ENCODE peak calls at places on chromosomes 6 and 20, in ten cellular contexts. Y is MM.1S, L is GM23248, P is GM12878, S is OCI-LY7, D is fibroblast of lung, Q is Karpas-422, A is A549, H is mesenchymal stem cell, Z is hepatocyte. C is an unnamed sample.

GRCh38 chr6:112038268-112038667 is 15.6 kb upstream of the CCN6 start:
- DNase-seq in L (peak; percentile 70), P (no peak), S (no peak), Z (no peak), A (no peak), Y (no peak), Q (no peak), H (peak; percentile 34), D (no peak), C (no peak)

GRCh38 chr20:32681175-32682084 is 7.7 kb upstream of the C20orf203 start:
- DNase-seq in H (peak; percentile 58), Z (peak; percentile 81), S (peak; percentile 68), A (no peak), L (no peak), Y (peak; percentile 95), Q (no peak), D (no peak), P (no peak), C (peak; percentile 68)

GRCh38 chr20:19104186-19104585 is 108.3 kb upstream of the SLC24A3 start:
- DNase-seq in Q (no peak), D (no peak), Y (no peak), L (no peak), S (no peak), A (no peak), Z (no peak), P (no peak), H (no peak), C (no peak)

GRCh38 chr20:18587665-18588553 is at the start of gene DTD1:
- DNase-seq in H (peak; percentile 83), Z (peak; percentile 95), L (peak; percentile 93), A (peak; percentile 95), Q (peak; percentile 97), P (peak; percentile 57), S (peak; percentile 87), Y (peak; percentile 89), D (peak; percentile 89), C (peak; percentile 94)

GRCh38 chr6:19515939-19516338 is 321.2 kb upstream of the ID4 start:
- DNase-seq in Q (no peak), D (no peak), Y (no peak), H (no peak), S (no peak), A (no peak), Z (no peak), P (no peak), L (no peak), C (no peak)

GRCh38 chr6:2940851-2941250 is 30.5 kb downstream of the SERPINB6 start:
- DNase-seq in D (no peak), Q (no peak), L (no peak), H (no peak), Z (no peak), P (no peak), S (no peak), A (no peak), Y (no peak), C (peak; percentile 71)

GRCh38 chr20:57809661-57810172 is 99.9 kb upstream of the PMEPA1 start:
- DNase-seq in H (no peak), A (peak; percentile 31), Y (no peak), P (no peak), D (no peak), Z (peak; percentile 17), Q (no peak), S (no peak), L (peak; percentile 10), C (no peak)

GRCh38 chr20:53582574-53583351 is 10.9 kb downstream of the ZNF217 start:
- DNase-seq in A (peak; percentile 71), Y (no peak), D (peak; percentile 95), H (peak; percentile 98), Q (no peak), L (peak; percentile 98), Z (peak; percentile 73), S (peak; percentile 37), P (no peak), C (peak; percentile 82)

DNA sequence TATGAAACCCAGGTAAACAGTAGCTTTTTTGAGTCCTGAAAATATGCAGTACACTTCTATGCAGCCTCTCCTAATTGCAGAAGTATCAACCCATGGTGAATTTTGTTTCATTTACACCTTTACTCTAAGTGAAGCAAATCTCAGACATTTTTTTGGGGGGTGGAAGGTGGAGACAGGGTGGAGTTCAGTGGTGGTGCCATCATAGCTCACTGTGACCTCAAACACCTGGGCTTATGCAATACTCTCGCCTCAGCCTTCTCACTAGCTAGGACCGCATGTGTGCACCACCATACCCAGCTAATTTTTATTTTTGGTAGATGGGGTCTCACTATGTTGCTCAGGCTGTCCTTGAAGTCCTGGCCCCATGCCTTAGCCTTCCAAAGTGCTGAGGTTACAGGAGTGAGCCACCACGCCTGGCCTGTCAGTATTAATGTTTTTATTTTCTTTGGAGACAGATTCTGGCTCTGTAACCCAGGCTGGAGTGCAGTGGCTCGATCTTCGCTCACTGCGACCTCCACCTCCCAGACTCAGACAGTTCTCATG is 80.3 kb downstream of the JARID2 start:
- DNase-seq in Y (no peak), A (no peak), Z (no peak), H (no peak), S (peak; percentile 35), D (no peak), L (no peak), P (no peak), Q (no peak), C (no peak)
- H3K4me2 ChIP-seq in Y (no peak overlapping the region), A (no peak overlapping the region), Z (no peak overlapping the region), H (no peak overlapping the region), S (peak overlapping the region; percentile 57), D (no peak overlapping the region), L (no peak overlapping the region), P (peak overlapping the region; percentile 52), Q (no peak overlapping the region), C (no peak overlapping the region)

DNA sequence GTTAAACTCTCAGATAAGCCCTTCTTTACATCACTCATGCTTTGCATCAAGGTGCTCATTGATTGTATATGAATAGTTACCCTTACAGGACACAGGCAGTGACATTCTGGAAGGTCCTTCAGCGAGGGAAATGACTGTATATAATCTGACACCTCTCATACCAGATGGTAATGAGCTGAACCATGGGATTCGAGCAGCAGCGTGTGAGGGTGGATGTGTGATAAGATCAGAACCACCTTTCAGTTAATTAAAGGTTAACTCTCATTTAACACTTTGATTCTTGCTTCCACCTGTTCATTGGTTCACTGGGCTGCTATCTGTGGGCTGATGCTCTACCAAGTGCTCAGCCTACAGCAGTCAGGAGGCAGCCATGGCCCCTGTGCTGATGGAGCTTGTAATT is 24.2 kb downstream of the NEDD9 start:
- DNase-seq in P (no peak), L (no peak), H (no peak), Q (no peak), Y (no peak), S (no peak), Z (no peak), A (no peak), D (no peak), C (no peak)
- H3K4me2 ChIP-seq in P (no peak overlapping the region), L (peak overlapping the region; percentile 1), H (no peak overlapping the region), Q (no peak overlapping the region), Y (no peak overlapping the region), S (no peak overlapping the region), Z (no peak overlapping the region), A (peak overlapping the region; percentile 92), D (no peak overlapping the region), C (no peak overlapping the region)

GRCh38 chr6:154732824-154733609 is at the start of gene SCAF8:
- DNase-seq in L (peak; percentile 93), S (peak; percentile 90), A (peak; percentile 76), Z (peak; percentile 94), H (peak; percentile 82), P (peak; percentile 23), Y (peak; percentile 66), Q (peak; percentile 94), D (peak; percentile 78), C (peak; percentile 95)

GRCh38 chr6:154738561-154738961 is 5.3 kb downstream of the SCAF8 start:
- DNase-seq in S (peak; percentile 14), L (peak; percentile 37), Q (no peak), A (no peak), P (no peak), Y (no peak), Z (no peak), D (peak; percentile 32), H (no peak), C (no peak)

GRCh38 chr6:154733610-154734379 is 579 bp downstream of the SCAF8 start:
- DNase-seq in A (peak; percentile 95), Y (peak; percentile 75), L (peak; percentile 99), S (peak; percentile 88), Z (peak; percentile 98), H (peak; percentile 98), D (peak; percentile 97), P (peak; percentile 61), Q (peak; percentile 89), C (peak; percentile 99)

GRCh38 chr6:154737424-154737823 is 4.2 kb downstream of the SCAF8 start:
- DNase-seq in H (no peak), D (no peak), P (no peak), A (no peak), Z (no peak), S (no peak), Q (no peak), Y (no peak), L (no peak), C (no peak)

DNA sequence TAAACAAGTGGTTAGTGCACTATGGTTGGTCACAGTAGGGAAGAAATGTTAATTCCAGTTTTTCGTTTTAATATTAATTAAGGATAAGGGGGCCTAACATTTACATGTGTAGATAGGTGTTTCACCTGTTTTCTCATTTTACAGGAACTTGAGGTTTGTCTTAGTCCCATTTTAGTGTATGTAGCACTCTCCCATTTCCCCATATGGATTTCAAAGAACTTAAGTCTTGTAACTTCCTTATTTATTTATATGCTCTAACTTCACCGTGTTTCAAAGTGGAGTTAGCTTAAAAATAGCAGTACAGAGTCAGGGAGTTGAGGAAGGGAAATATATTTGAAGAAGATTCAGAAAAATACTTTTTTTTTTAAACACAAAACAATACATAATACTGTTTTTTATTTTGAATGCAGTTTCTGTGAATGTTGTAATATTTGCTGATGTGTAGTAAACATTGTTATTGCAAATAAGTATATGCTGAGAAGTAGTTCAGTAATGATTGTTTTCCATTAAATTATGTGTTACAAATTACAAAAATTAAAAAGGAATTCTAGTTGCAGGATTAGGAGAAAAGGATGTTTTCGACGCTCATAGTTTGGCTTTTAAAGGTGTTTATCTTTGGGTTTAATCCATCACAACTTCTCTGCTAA is 3.5 kb downstream of the SCAF8 start:
- DNase-seq in P (no peak), D (no peak), H (no peak), Q (no peak), Y (no peak), A (no peak), L (no peak), Z (no peak), S (no peak), C (no peak)
- H3K4me2 ChIP-seq in P (peak overlapping the region; percentile 10), D (no peak overlapping the region), H (no peak overlapping the region), Q (no peak overlapping the region), Y (no peak overlapping the region), A (peak overlapping the region; percentile 29), L (no peak overlapping the region), Z (peak overlapping the region; percentile 28), S (peak overlapping the region; percentile 16), C (peak overlapping the region; percentile 22)

DNA sequence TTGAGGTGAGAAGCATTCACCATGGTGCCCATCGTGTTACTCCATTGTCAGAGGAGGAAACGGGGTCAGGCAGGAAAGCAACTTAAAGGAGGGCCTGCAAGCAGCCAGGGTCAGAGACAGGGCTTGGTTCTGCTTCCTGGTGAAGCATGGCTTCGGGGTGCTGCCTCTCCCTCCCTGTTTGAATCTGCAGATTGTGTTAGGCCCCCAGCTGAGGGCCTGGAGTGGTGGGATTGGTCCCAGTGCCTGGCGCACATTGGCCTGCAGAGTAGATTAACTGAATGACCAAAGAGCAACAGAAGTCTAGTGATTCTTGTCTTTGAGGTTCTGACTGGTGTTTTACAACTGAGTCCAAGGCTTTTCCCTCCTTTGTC is 4.0 kb downstream of the SOX12 start:
- DNase-seq in D (no peak), Q (peak; percentile 61), Y (no peak), A (no peak), Z (no peak), P (no peak), L (no peak), H (no peak), S (no peak), C (no peak)
- H3K4me2 ChIP-seq in D (peak overlapping the region; percentile 30), Q (peak overlapping the region; percentile 93), Y (no peak overlapping the region), A (peak overlapping the region; percentile 74), Z (peak overlapping the region; percentile 97), P (no peak overlapping the region), L (peak overlapping the region; percentile 34), H (no peak overlapping the region), S (peak overlapping the region; percentile 91), C (peak overlapping the region; percentile 23)

C was measured in osteoblast.